ENCODE peak calls at places on chromosomes 2 and 18, in five cellular contexts. E, M, X, Y and L are unnamed samples.

GRCh38 chr2:240622631-240623235 is 2.5 kb upstream of the GPR35 start:
- DNase-seq in E (peak; percentile 38), M (peak; percentile 14), X (no peak), Y (no peak), L (peak; percentile 65)

GRCh38 chr2:158024288-158024898 is 77.3 kb upstream of the UPP2 start:
- DNase-seq in E (peak; percentile 9), M (peak; percentile 55), X (peak; percentile 66), Y (no peak), L (peak; percentile 47)

GRCh38 chr2:165674780-165675179 is 119.3 kb downstream of the GALNT3 start:
- DNase-seq in E (no peak), M (no peak), X (no peak), Y (no peak), L (no peak)

GRCh38 chr18:79625195-79625923 is 54.2 kb upstream of the CTDP1 start:
- DNase-seq in E (no peak), M (no peak), X (no peak), Y (peak; percentile 79), L (no peak)

GRCh38 chr18:77127769-77128671 is 4.6 kb downstream of the MBP start:
- DNase-seq in E (no peak), M (peak; percentile 92), X (peak; percentile 59), Y (peak; percentile 95), L (peak; percentile 52)

GRCh38 chr2:222998459-222998858 is 53.5 kb upstream of the KCNE4 start:
- DNase-seq in E (no peak), M (no peak), X (no peak), Y (no peak), L (no peak)

GRCh38 chr18:23279931-23280330 is 144.6 kb downstream of the CABLES1 start:
- DNase-seq in E (no peak), M (no peak), X (no peak), Y (no peak), L (no peak)

GRCh38 chr2:148614332-148615049 is 30.1 kb upstream of the EPC2 start:
- DNase-seq in E (no peak), M (peak; percentile 10), X (peak; percentile 65), Y (peak; percentile 53), L (no peak)

GRCh38 chr2:23283653-23284052 is 101.3 kb upstream of the KLHL29 start:
- DNase-seq in E (no peak), M (no peak), X (no peak), Y (no peak), L (no peak)

GRCh38 chr2:43754180-43754579 is 19.7 kb upstream of the DYNC2LI1 start:
- DNase-seq in E (no peak), M (no peak), X (no peak), Y (no peak), L (no peak)

GRCh38 chr2:23502096-23502495 is 117.1 kb downstream of the KLHL29 start:
- DNase-seq in E (no peak), M (no peak), X (peak; percentile 23), Y (no peak), L (no peak)

DNA sequence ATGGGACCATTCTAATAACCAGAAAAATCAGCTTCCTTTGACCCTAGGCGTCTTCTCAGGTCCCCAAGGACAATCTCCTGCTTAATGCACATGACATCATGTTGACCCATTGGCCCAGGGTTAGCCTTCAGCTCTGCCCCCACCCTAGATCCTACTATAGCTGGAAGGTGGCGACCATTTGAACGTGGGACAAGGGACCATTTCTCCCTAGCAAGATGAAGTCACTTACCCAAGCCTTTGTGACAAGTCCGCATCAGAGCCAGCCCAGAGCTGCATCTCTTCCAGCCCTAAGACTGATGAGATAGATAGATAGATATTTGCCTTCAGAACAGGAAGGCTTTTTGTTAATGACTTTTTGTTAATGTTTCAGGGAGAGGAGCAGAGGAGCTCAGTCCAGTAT is 28.2 kb upstream of the TAF1B start:
- DNase-seq in E (no peak), M (no peak), X (no peak), Y (no peak), L (no peak)
- H3K27ac ChIP-seq in E (no peak overlapping the region), M (no peak overlapping the region), X (no peak overlapping the region), Y (no peak overlapping the region), L (no peak overlapping the region)

DNA sequence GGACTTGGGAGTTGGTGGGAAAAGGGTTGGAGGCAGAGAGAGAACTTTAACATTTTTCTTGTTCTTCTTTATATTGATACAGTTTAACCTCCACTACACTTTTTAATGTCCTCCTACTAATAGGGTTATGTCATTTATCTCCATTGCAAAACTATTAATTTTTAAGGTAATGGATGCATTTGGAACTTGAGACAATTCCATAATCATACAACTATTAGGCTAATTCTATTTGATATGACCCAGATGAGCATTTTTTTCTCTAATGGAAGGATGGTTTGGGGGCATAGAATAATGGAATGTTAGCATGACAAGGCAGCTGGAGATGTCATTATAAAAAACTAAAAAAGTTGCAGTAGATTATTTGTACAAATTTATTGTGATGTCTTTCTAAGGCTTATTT is 239.2 kb upstream of the KCNJ3 start:
- DNase-seq in E (no peak), M (no peak), X (no peak), Y (no peak), L (no peak)
- H3K4me1 ChIP-seq in E (no peaks in the 10 kb centered on the region), M (no peaks in the 10 kb centered on the region), X (no peaks in the 10 kb centered on the region), Y (no peaks in the 10 kb centered on the region), L (no peaks in the 10 kb centered on the region)

GRCh38 chr18:54828986-54829385 is 709 bp downstream of the RAB27B start:
- DNase-seq in E (no peak), M (no peak), X (no peak), Y (no peak), L (peak; percentile 7)

GRCh38 chr18:54830260-54830659 is 2.0 kb downstream of the RAB27B start:
- DNase-seq in E (no peak), M (no peak), X (no peak), Y (no peak), L (no peak)

GRCh38 chr18:54829856-54830255 is 1.6 kb downstream of the RAB27B start:
- DNase-seq in E (no peak), M (no peak), X (no peak), Y (no peak), L (no peak)

GRCh38 chr18:54825626-54826344 is 2.5 kb upstream of the RAB27B start:
- DNase-seq in E (no peak), M (no peak), X (no peak), Y (no peak), L (no peak)

DNA sequence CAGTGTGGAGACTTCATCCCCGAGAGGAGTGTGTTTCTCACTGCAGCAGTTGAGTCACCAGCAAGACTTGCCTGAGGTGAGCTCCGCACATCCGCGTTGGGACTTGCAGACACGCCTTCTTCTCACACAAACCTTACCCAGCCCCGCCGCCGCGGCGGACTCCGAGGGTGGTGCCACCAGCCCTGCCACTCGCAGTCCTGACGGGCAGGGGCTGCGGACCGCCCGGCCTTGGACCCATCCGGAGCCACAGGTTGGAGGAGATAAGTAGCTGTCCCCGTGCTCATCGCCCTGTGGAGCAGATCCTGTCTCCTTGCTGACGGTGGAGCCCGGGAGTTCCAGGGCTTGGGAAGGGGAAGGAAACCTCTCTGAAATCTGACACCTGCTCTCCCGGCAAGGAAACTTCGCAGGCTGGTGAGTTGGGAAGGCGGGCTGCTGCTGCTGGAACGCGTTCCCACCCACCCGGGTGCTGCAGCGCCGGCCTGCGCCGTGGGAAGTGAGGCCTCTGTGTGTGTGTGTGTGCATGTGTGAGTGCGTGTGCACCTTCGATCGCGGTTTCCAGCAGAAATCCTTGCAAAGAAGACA is at the start of gene RAB27B:
- DNase-seq in E (peak; percentile 26), M (peak; percentile 80), X (peak; percentile 87), Y (no peak), L (peak; percentile 60)
- H3K27ac ChIP-seq in E (peak within 1 kb of the TSS; percentile 44), M (peak within 1 kb of the TSS; percentile 46), X (peak within 1 kb of the TSS; percentile 87), Y (no peak within 1 kb of the TSS), L (peak within 1 kb of the TSS; percentile 63)

GRCh38 chr2:120469486-120469885 is 123.5 kb downstream of the INHBB start:
- DNase-seq in E (no peak), M (peak; percentile 53), X (no peak), Y (no peak), L (no peak)
- H3K4me1 ChIP-seq in E (no peaks in the 10 kb centered on the region), M (peaks cover 16% of the 10 kb centered on the region), X (peaks cover 47% of the 10 kb centered on the region), Y (no peaks in the 10 kb centered on the region), L (no peaks in the 10 kb centered on the region)

GRCh38 chr18:8364385-8364784 is 244.9 kb upstream of the RAB12 start:
- DNase-seq in E (no peak), M (no peak), X (no peak), Y (no peak), L (no peak)
- H3K27ac ChIP-seq in E (no peak overlapping the region), M (no peak overlapping the region), X (no peak overlapping the region), Y (no peak overlapping the region), L (no peak overlapping the region)

GRCh38 chr2:37324786-37325624 is at the start of gene PRKD3:
- DNase-seq in E (peak; percentile 51), M (peak; percentile 43), X (peak; percentile 52), Y (no peak), L (peak; percentile 65)

GRCh38 chr2:37323176-37323575 is 1.5 kb downstream of the PRKD3 start:
- DNase-seq in E (no peak), M (peak; percentile 23), X (no peak), Y (no peak), L (no peak)

GRCh38 chr2:37324536-37324785 is 172 bp downstream of the PRKD3 start:
- DNase-seq in E (peak; percentile 62), M (peak; percentile 78), X (peak; percentile 93), Y (no peak), L (no peak)

GRCh38 chr2:37322368-37322767 is 2.3 kb downstream of the PRKD3 start:
- DNase-seq in E (no peak), M (peak; percentile 49), X (no peak), Y (no peak), L (no peak)

GRCh38 chr2:37323770-37324535 is 680 bp downstream of the PRKD3 start:
- DNase-seq in E (peak; percentile 21), M (peak; percentile 39), X (peak; percentile 44), Y (no peak), L (peak; percentile 75)
- H3K4me1 ChIP-seq in E (peaks cover 10% of the 10 kb centered on the region), M (peaks cover 4% of the 10 kb centered on the region), X (peaks cover 7% of the 10 kb centered on the region), Y (peaks cover 5% of the 10 kb centered on the region), L (peaks cover 31% of the 10 kb centered on the region)